ENCODE peak calls at places on chromosomes 2 and 18, in nine cellular contexts. W is stimulated activated naive B cell treated with anti-CD40 and anti-IgM and Interleukin-4, amounts not matched to agents 10 μg/mL and 1 μg/mL and 100 μg/mL, for 72 hours; Q is fibroblast of lung; S is activated CD4-positive, CD25-positive, alpha-beta regulatory T cell; D is astrocyte of the hippocampus; F is skeletal muscle cell; N is DMS153; G is Kasumi-1; I is activated CD8-positive, alpha-beta memory T cell treated with anti-CD3 and anti-CD28 coated beads, Interleukin-2, amount 50 U/mL, for 48 hours. J is an unnamed sample.

GRCh38 chr2:166404831-166405568 is 29.3 kb upstream of the SCN9A start:
- DNase-seq in W (no peak), Q (peak; percentile 4), S (no peak), D (peak; percentile 5), F (no peak), N (no peak), G (no peak), I (no peak), J (peak; percentile 44)

GRCh38 chr18:37584952-37585695 is 19.5 kb upstream of the CELF4 start:
- DNase-seq in W (no peak), Q (no peak), S (no peak), D (no peak), F (no peak), N (no peak), G (no peak), I (no peak), J (no peak)

GRCh38 chr2:240925576-240926515 is 19.7 kb downstream of the CROCC2 start:
- DNase-seq in W (no peak), Q (no peak), S (no peak), D (no peak), F (no peak), N (no peak), G (no peak), I (peak; percentile 43), J (no peak)

GRCh38 chr2:234001380-234001993 is 49.0 kb upstream of the SPP2 start:
- DNase-seq in W (no peak), Q (no peak), S (no peak), D (no peak), F (no peak), N (no peak), G (no peak), I (no peak), J (no peak)

GRCh38 chr2:24353933-24354332 is 6.4 kb downstream of the ITSN2 start:
- DNase-seq in W (no peak), Q (no peak), S (no peak), D (no peak), F (no peak), N (no peak), G (no peak), I (no peak), J (no peak)

GRCh38 chr18:59057969-59058368 is 81.7 kb upstream of the SEC11C start:
- DNase-seq in W (no peak), Q (peak; percentile 88), S (no peak), D (peak; percentile 90), F (peak; percentile 55), N (no peak), G (no peak), I (no peak), J (no peak)

GRCh38 chr2:46042711-46043110 is 254.5 kb upstream of the EPAS1 start:
- DNase-seq in W (no peak), Q (no peak), S (no peak), D (no peak), F (no peak), N (no peak), G (no peak), I (no peak), J (no peak)

GRCh38 chr18:37336568-37337285 is 228.9 kb downstream of the CELF4 start:
- DNase-seq in W (no peak), Q (no peak), S (no peak), D (no peak), F (no peak), N (no peak), G (no peak), I (no peak), J (no peak)

GRCh38 chr2:219542931-219543595 is 546 bp downstream of the CHPF start:
- DNase-seq in W (peak; percentile 12), Q (peak; percentile 29), S (no peak), D (no peak), F (no peak), N (no peak), G (no peak), I (no peak), J (no peak)

GRCh38 chr2:154697422-154698237 is 865 bp upstream of the KCNJ3 start:
- DNase-seq in W (no peak), Q (peak; percentile 6), S (no peak), D (peak; percentile 55), F (no peak), N (no peak), G (peak; percentile 60), I (no peak), J (no peak)

GRCh38 chr2:168194784-168195522 is 52.4 kb downstream of the STK39 start:
- DNase-seq in W (peak; percentile 74), Q (peak; percentile 26), S (no peak), D (no peak), F (no peak), N (no peak), G (peak; percentile 6), I (no peak), J (no peak)

GRCh38 chr18:12408247-12408869 is 629 bp downstream of the PRELID3A start:
- DNase-seq in W (peak; percentile 10), Q (peak; percentile 45), S (no peak), D (peak; percentile 45), F (no peak), N (no peak), G (peak; percentile 40), I (no peak), J (peak; percentile 47)

GRCh38 chr2:74576151-74576755 is 21.7 kb downstream of the DOK1 start:
- DNase-seq in W (no peak), Q (peak; percentile 62), S (no peak), D (no peak), F (no peak), N (no peak), G (peak; percentile 64), I (no peak), J (no peak)